ENCODE peak calls at places on chromosomes 1 and 21, in seven cellular contexts. L is HCT116, J is SK-N-SH, G is H1, E is K562, O is GM12878, F is HepG2. X is an unnamed sample.

GRCh38 chr1:36638268-36638667 is 155.6 kb upstream of the CSF3R start:
- DNase-seq in G (no peak), O (no peak), J (no peak), F (no peak), L (no peak), E (no peak), X (no peak)

GRCh38 chr21:45989355-45990048 is 7.9 kb downstream of the COL6A1 start:
- DNase-seq in E (no peak), G (no peak), O (no peak), L (no peak), J (no peak), F (no peak), X (no peak)

GRCh38 chr1:100989306-100990077 is 36.1 kb downstream of the DPH5 start:
- DNase-seq in F (no peak), O (no peak), J (no peak), L (no peak), G (no peak), E (no peak), X (peak)

GRCh38 chr1:158607296-158607695 is 2.2 kb downstream of the OR10Z1 start:
- DNase-seq in O (no peak), F (no peak), E (no peak), J (no peak), L (no peak), G (no peak), X (no peak)

GRCh38 chr1:90712931-90713618 is 4.0 kb downstream of the BARHL2 start:
- DNase-seq in J (no peak), E (no peak), G (peak), F (no peak), L (no peak), O (no peak), X (no peak)

GRCh38 chr1:156508205-156508954 is 7.8 kb upstream of the MEF2D start:
- DNase-seq in G (no peak), L (no peak), O (no peak), F (no peak), E (no peak), J (no peak), X (no peak)

GRCh38 chr1:45007311-45007710 is 3.8 kb downstream of the HECTD3 start:
- DNase-seq in F (no peak), G (no peak), E (no peak), L (no peak), O (no peak), J (no peak), X (no peak)

GRCh38 chr21:20315044-20315443 is 683.2 kb upstream of the NCAM2 start:
- DNase-seq in F (no peak), O (no peak), J (no peak), G (no peak), L (no peak), E (no peak), X (no peak)

GRCh38 chr1:158311066-158311465 is 20.3 kb downstream of the CD1B start:
- DNase-seq in L (no peak), E (no peak), O (no peak), G (no peak), J (no peak), F (no peak), X (no peak)

GRCh38 chr21:16588433-16588860 is 858.7 kb downstream of the USP25 start:
- DNase-seq in L (no peak), E (no peak), O (no peak), J (peak), F (no peak), G (no peak), X (no peak)

GRCh38 chr21:45891388-45892155 is 90.0 kb upstream of the COL6A1 start:
- DNase-seq in E (no peak), L (no peak), O (no peak), G (no peak), F (no peak), J (peak), X (no peak)

GRCh38 chr1:185337221-185337620 is 20.2 kb upstream of the IVNS1ABP start:
- DNase-seq in E (no peak), G (no peak), F (no peak), J (no peak), O (no peak), L (no peak), X (no peak)

GRCh38 chr1:62391369-62391971 is 45.4 kb upstream of the USP1 start:
- DNase-seq in J (peak), G (peak), L (peak), E (peak), F (peak), O (no peak), X (no peak)

GRCh38 chr1:12409676-12410075 is 179.8 kb downstream of the VPS13D start:
- DNase-seq in O (no peak), F (no peak), L (no peak), E (no peak), G (no peak), J (no peak), X (no peak)

GRCh38 chr1:247713753-247714152 is 2.7 kb downstream of the OR6F1 start:
- DNase-seq in E (no peak), F (no peak), G (no peak), J (no peak), L (no peak), O (no peak), X (no peak)

GRCh38 chr1:70866522-70867256 is 180.9 kb downstream of the PTGER3 start:
- DNase-seq in G (no peak), L (no peak), O (no peak), E (no peak), J (no peak), F (no peak), X (no peak)
- TF ChIP-seq JUND in G (no peak), L (no peak), O (no peak), E (no peak), J (no peak), F (no peak), X (no peak)

GRCh38 chr1:237124856-237125462 is 83.0 kb downstream of the RYR2 start:
- DNase-seq in O (no peak), F (peak), G (no peak), E (peak), J (peak), L (peak), X (peak)
- TF ChIP-seq JUND in O (no peak), F (no peak), G (no peak), E (no peak), J (no peak), L (no peak), X (no peak)

GRCh38 chr1:115544131-115544530 is 97.6 kb upstream of the VANGL1 start:
- DNase-seq in O (no peak), G (no peak), L (no peak), J (no peak), F (no peak), E (no peak), X (no peak)

GRCh38 chr1:115547661-115548060 is 94.1 kb upstream of the VANGL1 start:
- DNase-seq in L (no peak), J (no peak), G (no peak), E (no peak), F (no peak), O (no peak), X (no peak)

GRCh38 chr1:115546846-115547245 is 94.9 kb upstream of the VANGL1 start:
- DNase-seq in F (no peak), L (no peak), E (no peak), O (no peak), G (no peak), J (no peak), X (no peak)

GRCh38 chr1:115545096-115545720 is 96.6 kb upstream of the VANGL1 start:
- DNase-seq in J (no peak), L (no peak), E (no peak), O (no peak), F (no peak), G (no peak), X (no peak)

GRCh38 chr1:115545791-115546733 is 95.7 kb upstream of the VANGL1 start:
- DNase-seq in F (peak), J (peak), L (peak), E (peak), G (peak), O (no peak), X (peak)
- TF ChIP-seq JUND in F (no peak), J (peak), L (peak), E (no peak), G (peak), O (no peak), X (no peak)

GRCh38 chr1:79041666-79042065 is 35.1 kb upstream of the ADGRL4 start:
- DNase-seq in E (no peak), O (no peak), J (no peak), F (no peak), L (no peak), G (no peak), X (no peak)
- TF ChIP-seq JUND in E (no peak), O (no peak), J (no peak), F (no peak), L (no peak), G (no peak), X (no peak)

GRCh38 chr21:41483973-41484372 is 24.0 kb downstream of the TMPRSS2 start:
- DNase-seq in F (no peak), O (no peak), E (no peak), G (no peak), L (no peak), J (no peak), X (no peak)
- TF ChIP-seq JUND in F (no peak), O (no peak), E (no peak), G (no peak), L (no peak), J (no peak), X (no peak)

DNA sequence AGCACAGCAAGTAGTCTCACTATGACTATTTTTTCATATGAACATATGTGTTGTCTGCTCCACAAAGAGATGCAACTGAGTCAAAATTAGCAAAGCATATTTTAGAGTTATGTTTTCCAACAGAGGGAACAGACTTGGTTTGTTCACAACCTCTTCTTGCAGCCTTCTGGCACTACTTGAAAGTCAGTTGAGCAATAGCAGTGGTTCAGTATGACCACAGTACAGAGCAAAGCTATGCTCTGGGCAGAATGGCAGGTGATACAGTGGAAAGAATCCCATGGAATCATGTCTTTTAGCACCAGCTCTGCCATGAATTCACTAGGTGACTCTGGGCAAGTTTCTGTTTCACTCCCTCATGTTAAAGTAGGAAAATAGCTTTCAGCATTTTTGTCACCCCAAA is 5.3 kb downstream of the CCN1 start:
- DNase-seq in O (no peak), L (no peak), F (no peak), G (peak), E (no peak), J (no peak), X (no peak)
- TF ChIP-seq JUND in O (no peak), L (no peak), F (no peak), G (no peak), E (no peak), J (no peak), X (no peak)

GRCh38 chr1:241637046-241637590 is 3.1 kb downstream of the CHML start:
- DNase-seq in J (no peak), O (no peak), G (no peak), L (no peak), F (no peak), E (no peak), X (no peak)
- TF ChIP-seq JUND in J (no peak), O (no peak), G (no peak), L (no peak), F (no peak), E (no peak), X (no peak)

GRCh38 chr1:221336141-221336540 is 405.7 kb downstream of the DUSP10 start:
- DNase-seq in E (no peak), O (no peak), G (no peak), F (peak), L (no peak), J (no peak), X (no peak)
- TF ChIP-seq JUND in E (no peak), O (no peak), G (no peak), F (no peak), L (no peak), J (peak), X (no peak)

GRCh38 chr1:203093754-203094410 is 8.1 kb upstream of the MYOG start:
- DNase-seq in E (no peak), L (no peak), O (no peak), F (no peak), G (no peak), J (no peak), X (no peak)
- TF ChIP-seq JUND in E (no peak), L (peak), O (no peak), F (no peak), G (no peak), J (no peak), X (no peak)

GRCh38 chr1:22808846-22809501 is 98.3 kb downstream of the EPHB2 start:
- DNase-seq in G (no peak), F (no peak), E (no peak), J (peak), O (no peak), L (no peak), X (no peak)
- TF ChIP-seq JUND in G (no peak), F (no peak), E (no peak), J (no peak), O (no peak), L (no peak), X (no peak)